ENCODE peak calls at places on chromosome 6, in eight cellular contexts. B is foreskin fibroblast, C is choroid plexus epithelial cell, S is GM12865, I is fibroblast of pulmonary artery, A is cardiac muscle cell, G is right atrium auricular region, W is Peyer's patch. K is an unnamed sample.

GRCh38 chr6:159788757-159789376 is 535 bp downstream of the TCP1 start:
- DNase-seq in G (peak), S (peak), I (peak), C (peak), W (peak), A (peak), B (peak), K (no peak)

GRCh38 chr6:72950114-72950860 is 275.0 kb downstream of the KHDC1L start:
- DNase-seq in C (peak), G (no peak), W (no peak), S (no peak), I (peak), B (peak), A (no peak), K (peak)

GRCh38 chr6:26521485-26522391 is 16.4 kb upstream of the HMGN4 start:
- DNase-seq in I (peak), S (peak), B (peak), C (peak), A (peak), W (peak), G (peak), K (no peak)

GRCh38 chr6:13398421-13398994 is 70.2 kb upstream of the TBC1D7 start:
- DNase-seq in G (no peak), S (no peak), W (no peak), I (no peak), C (no peak), A (peak), B (no peak), K (no peak)

GRCh38 chr6:72037006-72037405 is 150.7 kb downstream of the RIMS1 start:
- DNase-seq in B (no peak), A (no peak), W (no peak), S (no peak), G (no peak), C (no peak), I (no peak), K (no peak)

GRCh38 chr6:14265049-14266021 is 147.8 kb downstream of the CD83 start:
- DNase-seq in S (no peak), I (no peak), A (no peak), G (no peak), W (no peak), B (no peak), C (no peak), K (no peak)

GRCh38 chr6:87661503-87661902 is 40.5 kb downstream of the AKIRIN2 start:
- DNase-seq in C (peak), A (no peak), W (no peak), S (no peak), B (peak), G (no peak), I (no peak), K (no peak)

GRCh38 chr6:157995458-157995857 is 13.8 kb downstream of the SYNJ2 start:
- DNase-seq in I (no peak), B (no peak), G (no peak), C (no peak), S (no peak), A (no peak), W (no peak), K (no peak)

GRCh38 chr6:10407018-10407673 is 7.7 kb downstream of the TFAP2A start:
- DNase-seq in I (no peak), G (no peak), C (no peak), B (no peak), S (peak), A (no peak), W (no peak), K (no peak)

GRCh38 chr6:92828786-92829185 is 590.6 kb downstream of the EPHA7 start:
- DNase-seq in B (no peak), S (no peak), W (no peak), C (no peak), G (no peak), I (no peak), A (no peak), K (no peak)

GRCh38 chr6:14658030-14658429 is 540.5 kb downstream of the CD83 start:
- DNase-seq in A (no peak), G (no peak), B (no peak), S (no peak), I (no peak), C (no peak), W (no peak), K (no peak)

GRCh38 chr6:10999994-11000393 is 44.1 kb downstream of the ELOVL2 start:
- DNase-seq in A (no peak), C (peak), G (no peak), S (no peak), W (no peak), B (no peak), I (peak), K (peak)

GRCh38 chr6:30507849-30508843 is 18.8 kb downstream of the HLA-E start:
- DNase-seq in A (no peak), I (no peak), S (peak), W (no peak), G (no peak), B (no peak), C (no peak), K (no peak)

GRCh38 chr6:77834591-77834996 is 181.8 kb downstream of the MEI4 start:
- DNase-seq in S (no peak), A (no peak), B (no peak), G (no peak), C (no peak), W (no peak), I (no peak), K (no peak)

GRCh38 chr6:17863971-17864754 is 123.3 kb downstream of the KIF13A start:
- DNase-seq in I (peak), W (no peak), B (peak), C (peak), S (no peak), G (no peak), A (no peak), K (no peak)

GRCh38 chr6:143187173-143187908 is 126.7 kb downstream of the AIG1 start:
- DNase-seq in S (no peak), B (peak), W (no peak), G (no peak), I (peak), A (no peak), C (peak), K (peak)

GRCh38 chr6:87671555-87672029 is 30.4 kb downstream of the AKIRIN2 start:
- DNase-seq in C (peak), W (no peak), S (no peak), A (peak), I (no peak), B (no peak), G (no peak), K (no peak)

GRCh38 chr6:117265425-117266266 is at the start of gene VGLL2:
- DNase-seq in S (no peak), I (peak), W (no peak), A (peak), C (peak), G (peak), B (peak), K (no peak)

GRCh38 chr6:130489514-130489913 is 123.7 kb downstream of the TMEM200A start:
- DNase-seq in I (no peak), W (no peak), G (no peak), B (no peak), S (no peak), A (no peak), C (no peak), K (no peak)

GRCh38 chr6:83815631-83816030 is 37.5 kb upstream of the RIPPLY2 start:
- DNase-seq in G (no peak), W (no peak), C (peak), B (no peak), A (no peak), I (peak), S (no peak), K (no peak)

GRCh38 chr6:84455630-84456029 is 228.2 kb upstream of the CEP162 start:
- DNase-seq in B (no peak), A (no peak), W (no peak), C (peak), G (no peak), S (no peak), I (peak), K (no peak)

GRCh38 chr6:122808121-122808885 is 19.2 kb downstream of the SMPDL3A start:
- DNase-seq in S (no peak), I (no peak), A (no peak), W (no peak), B (no peak), C (no peak), G (no peak), K (no peak)

GRCh38 chr6:122809671-122810070 is 20.6 kb downstream of the SMPDL3A start:
- DNase-seq in S (no peak), B (no peak), G (no peak), C (no peak), W (no peak), I (no peak), A (no peak), K (no peak)

GRCh38 chr6:122809001-122809400 is 19.9 kb downstream of the SMPDL3A start:
- DNase-seq in I (no peak), B (no peak), A (no peak), W (no peak), G (no peak), S (no peak), C (no peak), K (no peak)

GRCh38 chr6:122806290-122806689 is 17.2 kb downstream of the SMPDL3A start:
- DNase-seq in S (no peak), W (no peak), B (no peak), A (no peak), C (peak), I (peak), G (no peak), K (no peak)

GRCh38 chr6:122810189-122810588 is 21.1 kb downstream of the SMPDL3A start:
- DNase-seq in C (no peak), B (no peak), W (no peak), A (no peak), I (no peak), G (no peak), S (no peak), K (no peak)
- TF ChIP-seq CTCF in C (no peak), B (no peak), W (no peak), A (no peak), I (no peak), G (no peak), S (no peak), K (no peak)

DNA sequence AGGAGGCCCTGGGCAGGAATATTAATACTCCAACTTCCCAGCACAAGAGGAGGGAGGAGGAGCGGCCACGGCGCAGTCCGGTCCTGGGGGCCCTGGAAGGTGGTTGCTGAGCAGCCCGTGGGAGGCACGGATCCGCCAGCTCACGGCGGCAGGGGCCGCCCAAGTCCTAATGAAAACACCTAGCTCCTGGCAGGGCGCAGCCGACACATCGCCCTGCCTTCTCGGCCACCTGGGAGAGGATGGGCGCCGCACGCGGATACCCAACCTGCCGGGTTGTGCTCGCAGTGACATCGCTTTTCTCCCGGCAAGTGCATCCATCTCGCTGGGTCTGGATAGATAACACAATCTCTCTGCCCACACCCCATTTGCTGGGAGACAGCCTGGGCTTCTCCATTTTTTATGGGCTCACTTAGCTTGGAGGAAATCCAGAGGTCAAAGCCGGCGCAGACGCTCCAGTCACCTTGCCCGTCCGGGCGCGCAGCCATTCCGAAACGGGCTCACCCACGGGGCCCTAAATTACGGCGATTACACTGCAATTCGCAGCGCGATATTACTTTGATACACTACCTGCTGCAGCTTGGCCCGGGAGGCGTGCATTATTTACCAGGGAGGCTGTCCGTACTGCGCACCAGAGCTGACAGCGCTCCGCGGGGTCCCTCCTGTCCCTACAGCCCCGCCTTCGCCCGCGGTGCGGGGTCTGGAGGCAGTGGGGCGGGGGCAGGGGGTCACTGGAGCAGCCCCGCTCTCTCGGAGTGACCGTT is 36.2 kb upstream of the CCDC167 start:
- DNase-seq in W (no peak), C (no peak), B (no peak), G (no peak), I (no peak), S (peak), A (peak), K (no peak)
- H3K4me3 ChIP-seq in W (peak), C (no peak), B (no peak), G (peak), I (no peak), S (no peak), A (peak), K (peak)

GRCh38 chr6:5388319-5388718 is 127.0 kb downstream of the FARS2 start:
- DNase-seq in C (no peak), I (no peak), G (no peak), A (no peak), W (no peak), S (no peak), B (no peak), K (no peak)
- TF ChIP-seq CTCF in C (no peak), I (no peak), G (no peak), A (no peak), W (no peak), S (no peak), B (no peak), K (no peak)

DNA sequence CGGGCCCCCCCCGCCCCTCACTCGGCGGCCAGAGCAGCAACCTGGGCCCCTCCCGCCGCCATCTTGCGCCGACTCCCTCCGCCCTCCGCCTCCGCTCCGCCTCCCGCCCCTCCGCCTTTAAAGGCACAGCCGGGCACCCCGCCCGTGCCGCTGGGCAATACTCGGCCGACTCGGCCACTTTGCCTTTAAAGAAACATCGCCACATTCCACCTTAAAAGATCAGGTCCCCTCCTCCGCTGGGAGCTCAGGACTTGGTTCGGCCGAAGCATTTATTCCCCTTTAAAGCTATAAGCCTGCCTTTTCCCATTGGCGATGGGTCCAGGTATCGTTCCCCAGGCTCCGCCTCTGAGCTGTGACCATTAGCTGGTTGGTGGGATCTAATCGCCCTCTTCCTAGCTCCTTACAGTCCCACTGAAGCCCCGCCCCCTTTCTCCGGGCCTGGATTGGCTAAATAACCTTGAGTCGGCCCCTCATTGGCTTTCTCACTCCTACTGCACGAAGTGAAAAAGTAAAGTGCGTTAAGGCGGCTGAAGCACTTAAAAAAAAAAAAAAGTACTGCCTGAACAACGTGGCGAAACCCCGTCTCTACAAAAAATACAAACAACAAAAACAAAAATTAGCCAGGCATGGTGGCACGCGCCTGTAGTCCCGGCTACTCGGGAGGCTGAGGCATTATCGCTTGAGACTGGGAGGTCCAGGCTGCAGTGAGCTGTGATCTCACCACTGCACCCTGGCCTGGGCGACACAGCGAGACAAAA is at the start of gene ZBTB22:
- DNase-seq in W (peak), G (peak), A (peak), C (peak), I (peak), B (peak), S (peak), K (peak)
- H3K4me3 ChIP-seq in W (peak), G (peak), A (peak), C (peak), I (peak), B (peak), S (peak), K (peak)

GRCh38 chr6:149044394-149044965 is 273.0 kb upstream of the TAB2 start:
- DNase-seq in W (no peak), A (no peak), S (no peak), G (no peak), B (peak), C (no peak), I (no peak), K (peak)

GRCh38 chr6:149046822-149047246 is 270.7 kb upstream of the TAB2 start:
- DNase-seq in B (peak), S (peak), A (no peak), W (no peak), G (no peak), I (no peak), C (peak), K (no peak)

GRCh38 chr6:149046164-149046821 is 271.2 kb upstream of the TAB2 start:
- DNase-seq in C (no peak), A (no peak), B (no peak), I (no peak), S (no peak), G (no peak), W (no peak), K (no peak)

GRCh38 chr6:149043476-149044130 is 273.9 kb upstream of the TAB2 start:
- DNase-seq in I (no peak), A (no peak), G (no peak), B (no peak), W (no peak), S (peak), C (peak), K (no peak)

GRCh38 chr6:149045404-149045803 is 272.1 kb upstream of the TAB2 start:
- DNase-seq in B (no peak), S (peak), G (no peak), C (no peak), W (no peak), A (no peak), I (no peak), K (no peak)
- TF ChIP-seq CTCF in B (no peak), S (peak), G (no peak), C (peak), W (no peak), A (no peak), I (no peak), K (no peak)

GRCh38 chr6:6003334-6004146 is 3.2 kb downstream of the NRN1 start:
- DNase-seq in W (no peak), I (no peak), S (peak), B (no peak), C (no peak), G (no peak), A (peak), K (no peak)
- H3K4me3 ChIP-seq in W (peak), I (no peak), S (peak), B (no peak), C (no peak), G (peak), A (peak), K (peak)

GRCh38 chr6:5995705-5996686 is 10.7 kb downstream of the NRN1 start:
- DNase-seq in S (no peak), I (peak), B (peak), W (peak), A (peak), C (no peak), G (no peak), K (no peak)
- TF ChIP-seq CTCF in S (no peak), I (no peak), B (peak), W (no peak), A (peak), C (peak), G (no peak), K (peak)

DNA sequence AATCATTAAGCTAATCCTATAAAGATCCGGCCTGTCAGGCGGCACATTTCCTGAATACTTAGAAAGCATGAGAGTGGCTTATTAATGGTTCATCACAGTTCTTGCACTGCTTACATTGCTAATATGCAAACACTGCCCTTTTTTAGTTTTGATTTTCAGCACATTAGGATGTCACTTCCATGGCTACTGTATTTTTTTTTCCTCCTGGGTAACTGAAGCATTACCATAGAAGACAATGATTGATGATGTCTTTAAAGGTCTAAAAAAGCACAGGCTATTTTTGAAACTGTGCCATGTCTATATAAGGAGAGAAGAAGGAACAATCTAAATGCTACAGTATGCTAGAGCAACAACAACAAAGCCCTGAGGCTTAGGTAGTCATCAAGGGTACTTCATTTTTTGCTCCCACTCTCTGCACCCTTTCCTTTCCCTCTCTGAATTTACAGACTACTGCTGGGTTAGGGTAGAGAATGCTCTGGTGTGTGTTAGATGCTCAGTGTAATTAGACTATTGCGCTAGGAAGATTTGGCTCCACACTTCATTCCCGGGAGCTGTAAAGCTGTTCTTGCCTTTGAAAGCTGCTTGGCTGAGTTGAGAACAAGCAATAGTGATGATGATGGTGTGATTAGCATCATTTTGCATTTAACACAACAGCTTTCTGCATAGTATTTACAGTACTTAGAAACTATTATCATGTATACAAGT is 1262.4 kb upstream of the CITED2 start:
- DNase-seq in W (no peak), C (no peak), B (no peak), A (peak), G (no peak), S (no peak), I (peak), K (no peak)
- H3K4me3 ChIP-seq in W (no peak), C (no peak), B (no peak), A (no peak), G (peak), S (no peak), I (no peak), K (no peak)

GRCh38 chr6:82178084-82178758 is 69.3 kb downstream of the IBTK start:
- DNase-seq in G (no peak), W (no peak), I (peak), C (peak), B (no peak), S (no peak), A (no peak), K (peak)
- TF ChIP-seq CTCF in G (peak), W (no peak), I (peak), C (peak), B (peak), S (peak), A (peak), K (peak)

GRCh38 chr6:3350252-3350826 is 91.6 kb downstream of the PSMG4 start:
- DNase-seq in C (no peak), B (no peak), G (no peak), W (no peak), I (no peak), A (no peak), S (no peak), K (no peak)

GRCh38 chr6:3352678-3353077 is 93.9 kb downstream of the PSMG4 start:
- DNase-seq in W (no peak), A (no peak), S (no peak), B (no peak), C (no peak), G (no peak), I (no peak), K (no peak)

GRCh38 chr6:3351105-3351676 is 92.4 kb downstream of the PSMG4 start:
- DNase-seq in S (no peak), W (no peak), G (no peak), B (no peak), I (no peak), C (no peak), A (peak), K (no peak)

GRCh38 chr6:3353504-3353903 is 94.8 kb downstream of the PSMG4 start:
- DNase-seq in S (no peak), I (no peak), C (no peak), W (no peak), G (no peak), A (no peak), B (no peak), K (no peak)

GRCh38 chr6:3351837-3352524 is 93.2 kb downstream of the PSMG4 start:
- DNase-seq in B (no peak), A (no peak), C (no peak), G (no peak), I (no peak), W (no peak), S (no peak), K (no peak)
- H3K4me3 ChIP-seq in B (no peak), A (no peak), C (no peak), G (no peak), I (no peak), W (no peak), S (no peak), K (no peak)

K was measured in AG09309.